ENCODE peak calls at places on chromosome 3, in six cellular contexts. One of them, this sample, is unnamed.

GRCh38 chr3:10319804-10320203 is 1.1 kb downstream of the SEC13 start:
- DNase-seq in H1: no peak
- DNase-seq in mesendoderm: peak; percentile 51
- DNase-seq in neuronal stem cell: no peak
- DNase-seq in IMR-90: peak; percentile 12
- DNase-seq in H9: no peak
- DNase-seq in this sample: no peak

GRCh38 chr3:17828388-17828787 is 86.0 kb upstream of the TBC1D5 start:
- DNase-seq in H1: no peak
- DNase-seq in mesendoderm: no peak
- DNase-seq in neuronal stem cell: no peak
- DNase-seq in IMR-90: no peak
- DNase-seq in H9: no peak
- DNase-seq in this sample: no peak

GRCh38 chr3:39915027-39915426 is 105.6 kb downstream of the MYRIP start:
- DNase-seq in H1: no peak
- DNase-seq in mesendoderm: no peak
- DNase-seq in neuronal stem cell: no peak
- DNase-seq in IMR-90: no peak
- DNase-seq in H9: no peak
- DNase-seq in this sample: no peak

GRCh38 chr3:59432676-59433075 is 382.9 kb upstream of the CFAP20DC start:
- DNase-seq in H1: no peak
- DNase-seq in mesendoderm: peak; percentile 25
- DNase-seq in neuronal stem cell: no peak
- DNase-seq in IMR-90: peak; percentile 24
- DNase-seq in H9: no peak
- DNase-seq in this sample: peak; percentile 92

GRCh38 chr3:87796137-87796899 is 262.5 kb downstream of the CGGBP1 start:
- DNase-seq in H1: no peak
- DNase-seq in mesendoderm: peak; percentile 33
- DNase-seq in neuronal stem cell: no peak
- DNase-seq in IMR-90: no peak
- DNase-seq in H9: no peak
- DNase-seq in this sample: no peak

GRCh38 chr3:114223146-114223545 is 14.2 kb downstream of the ZNF80 start:
- DNase-seq in H1: no peak
- DNase-seq in mesendoderm: no peak
- DNase-seq in neuronal stem cell: no peak
- DNase-seq in IMR-90: no peak
- DNase-seq in H9: no peak
- DNase-seq in this sample: no peak

GRCh38 chr3:185824467-185825378 is at the start of gene IGF2BP2:
- DNase-seq in H1: peak; percentile 79
- DNase-seq in mesendoderm: peak; percentile 92
- DNase-seq in neuronal stem cell: peak; percentile 87
- DNase-seq in IMR-90: peak; percentile 80
- DNase-seq in H9: peak; percentile 68
- DNase-seq in this sample: peak; percentile 85

GRCh38 chr3:41405466-41405865 is 206.2 kb downstream of the CTNNB1 start:
- DNase-seq in H1: no peak
- DNase-seq in mesendoderm: no peak
- DNase-seq in neuronal stem cell: no peak
- DNase-seq in IMR-90: no peak
- DNase-seq in H9: no peak
- DNase-seq in this sample: no peak

GRCh38 chr3:164230385-164231094 is 847.8 kb downstream of the SI start:
- DNase-seq in H1: no peak
- DNase-seq in mesendoderm: no peak
- DNase-seq in neuronal stem cell: no peak
- DNase-seq in IMR-90: no peak
- DNase-seq in H9: no peak
- DNase-seq in this sample: no peak

GRCh38 chr3:152496286-152496685 is 227.6 kb downstream of the MBNL1 start:
- DNase-seq in H1: no peak
- DNase-seq in mesendoderm: no peak
- DNase-seq in neuronal stem cell: no peak
- DNase-seq in IMR-90: no peak
- DNase-seq in H9: no peak
- DNase-seq in this sample: no peak

GRCh38 chr3:9015250-9015649 is 52.0 kb upstream of the RAD18 start:
- DNase-seq in H1: no peak
- DNase-seq in mesendoderm: no peak
- DNase-seq in neuronal stem cell: no peak
- DNase-seq in IMR-90: no peak
- DNase-seq in H9: no peak
- DNase-seq in this sample: no peak

GRCh38 chr3:144524531-144524930 is 552.9 kb downstream of the DIPK2A start:
- DNase-seq in H1: no peak
- DNase-seq in mesendoderm: no peak
- DNase-seq in neuronal stem cell: no peak
- DNase-seq in IMR-90: no peak
- DNase-seq in H9: no peak
- DNase-seq in this sample: no peak

GRCh38 chr3:192090586-192090985 is 629.6 kb downstream of the PYDC2 start:
- DNase-seq in H1: peak; percentile 45
- DNase-seq in mesendoderm: peak; percentile 40
- DNase-seq in neuronal stem cell: no peak
- DNase-seq in IMR-90: no peak
- DNase-seq in H9: peak; percentile 49
- DNase-seq in this sample: peak; percentile 10

GRCh38 chr3:49799761-49800160 is at the start of gene CDHR4:
- DNase-seq in H1: no peak
- DNase-seq in mesendoderm: no peak
- DNase-seq in neuronal stem cell: no peak
- DNase-seq in IMR-90: peak; percentile 72
- DNase-seq in H9: no peak
- DNase-seq in this sample: no peak

GRCh38 chr3:110526732-110527727 is 544.6 kb upstream of the NECTIN3 start:
- DNase-seq in H1: no peak
- DNase-seq in mesendoderm: peak; percentile 77
- DNase-seq in neuronal stem cell: peak; percentile 40
- DNase-seq in IMR-90: peak; percentile 95
- DNase-seq in H9: no peak
- DNase-seq in this sample: peak; percentile 63

GRCh38 chr3:155917781-155918180 is 47.3 kb downstream of the GMPS start:
- DNase-seq in H1: no peak
- DNase-seq in mesendoderm: no peak
- DNase-seq in neuronal stem cell: no peak
- DNase-seq in IMR-90: peak; percentile 37
- DNase-seq in H9: no peak
- DNase-seq in this sample: no peak

GRCh38 chr3:71288269-71288930 is 295.1 kb downstream of the FOXP1 start:
- DNase-seq in H1: no peak
- DNase-seq in mesendoderm: no peak
- DNase-seq in neuronal stem cell: no peak
- DNase-seq in IMR-90: peak; percentile 53
- DNase-seq in H9: no peak
- DNase-seq in this sample: peak; percentile 91

GRCh38 chr3:27431116-27431515 is 53.1 kb downstream of the SLC4A7 start:
- DNase-seq in H1: no peak
- DNase-seq in mesendoderm: peak; percentile 24
- DNase-seq in neuronal stem cell: no peak
- DNase-seq in IMR-90: peak; percentile 99
- DNase-seq in H9: no peak
- DNase-seq in this sample: peak; percentile 39

GRCh38 chr3:175585898-175586297 is 726.8 kb downstream of the NAALADL2 start:
- DNase-seq in H1: no peak
- DNase-seq in mesendoderm: no peak
- DNase-seq in neuronal stem cell: no peak
- DNase-seq in IMR-90: peak; percentile 87
- DNase-seq in H9: no peak
- DNase-seq in this sample: no peak

GRCh38 chr3:50154476-50154839 is 666 bp upstream of the SEMA3F start:
- DNase-seq in H1: no peak
- DNase-seq in mesendoderm: no peak
- DNase-seq in neuronal stem cell: no peak
- DNase-seq in IMR-90: no peak
- DNase-seq in H9: no peak
- DNase-seq in this sample: no peak

GRCh38 chr3:174937488-174937887 is 78.4 kb downstream of the NAALADL2 start:
- DNase-seq in H1: no peak
- DNase-seq in mesendoderm: no peak
- DNase-seq in neuronal stem cell: no peak
- DNase-seq in IMR-90: peak; percentile 85
- DNase-seq in H9: no peak
- DNase-seq in this sample: peak; percentile 75

GRCh38 chr3:129343643-129344360 is 65.1 kb downstream of the HMCES start:
- DNase-seq in H1: peak; percentile 85
- DNase-seq in mesendoderm: peak; percentile 72
- DNase-seq in neuronal stem cell: peak; percentile 39
- DNase-seq in IMR-90: no peak
- DNase-seq in H9: peak; percentile 77
- DNase-seq in this sample: peak; percentile 62

GRCh38 chr3:184165548-184165947 is 9.1 kb upstream of the AP2M1 start:
- DNase-seq in H1: no peak
- DNase-seq in mesendoderm: no peak
- DNase-seq in neuronal stem cell: no peak
- DNase-seq in IMR-90: no peak
- DNase-seq in H9: no peak
- DNase-seq in this sample: no peak

GRCh38 chr3:150329408-150329807 is 78.7 kb upstream of the TSC22D2 start:
- DNase-seq in H1: no peak
- DNase-seq in mesendoderm: no peak
- DNase-seq in neuronal stem cell: no peak
- DNase-seq in IMR-90: no peak
- DNase-seq in H9: no peak
- DNase-seq in this sample: no peak

DNA sequence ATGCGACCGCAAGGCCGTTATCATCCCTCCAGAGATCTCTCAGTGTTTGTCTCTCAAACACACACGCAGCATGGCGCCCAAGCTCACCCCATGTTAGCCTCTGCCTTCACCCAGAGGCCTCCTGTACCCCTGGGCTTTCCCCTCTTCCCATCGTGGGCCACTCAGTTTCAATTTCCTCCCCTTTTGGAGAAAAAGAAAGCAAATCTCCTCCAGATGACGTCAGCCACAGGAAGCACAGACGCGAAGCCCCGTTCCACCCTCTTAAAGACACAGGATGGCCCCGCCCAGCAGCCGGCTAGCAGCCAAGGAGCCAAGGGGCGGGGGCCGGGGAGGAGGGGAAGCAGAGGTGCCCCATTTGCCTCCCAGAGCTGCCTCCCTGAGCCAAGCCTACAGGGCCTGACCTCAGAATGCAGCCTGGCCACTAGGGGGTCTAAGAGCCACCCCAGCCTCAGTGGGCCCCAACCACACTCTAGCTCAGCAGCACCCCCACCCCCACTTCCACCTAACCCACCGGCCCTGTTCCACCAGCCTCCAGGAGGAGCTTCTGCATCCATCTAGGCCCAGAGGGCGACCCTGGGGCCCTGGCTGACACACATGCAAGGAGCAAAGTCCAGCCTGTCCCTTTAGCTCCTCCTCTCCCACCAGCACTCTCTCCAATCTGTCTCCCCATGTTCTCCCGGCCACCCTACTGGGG is 26.5 kb downstream of the ATRIP start:
- DNase-seq in H1: peak; percentile 94
- DNase-seq in mesendoderm: peak; percentile 98
- DNase-seq in neuronal stem cell: peak; percentile 84
- DNase-seq in IMR-90: peak; percentile 91
- DNase-seq in H9: peak; percentile 98
- DNase-seq in this sample: peak; percentile 86
- H4K8ac ChIP-seq in H1: peak overlapping the region; percentile 91
- H4K8ac ChIP-seq in mesendoderm: no peak overlapping the region
- H4K8ac ChIP-seq in neuronal stem cell: no peak overlapping the region
- H4K8ac ChIP-seq in IMR-90: peak overlapping the region; percentile 91
- H4K8ac ChIP-seq in H9: no peak overlapping the region
- H4K8ac ChIP-seq in this sample: peak overlapping the region; percentile 88

GRCh38 chr3:45067941-45068340 is 41.8 kb downstream of the CLEC3B start:
- DNase-seq in H1: no peak
- DNase-seq in mesendoderm: no peak
- DNase-seq in neuronal stem cell: no peak
- DNase-seq in IMR-90: no peak
- DNase-seq in H9: no peak
- DNase-seq in this sample: no peak
- H4K8ac ChIP-seq in H1: no peak overlapping the region
- H4K8ac ChIP-seq in mesendoderm: no peak overlapping the region
- H4K8ac ChIP-seq in neuronal stem cell: no peak overlapping the region
- H4K8ac ChIP-seq in IMR-90: peak overlapping the region; percentile 98
- H4K8ac ChIP-seq in H9: no peak overlapping the region
- H4K8ac ChIP-seq in this sample: no peak overlapping the region

DNA sequence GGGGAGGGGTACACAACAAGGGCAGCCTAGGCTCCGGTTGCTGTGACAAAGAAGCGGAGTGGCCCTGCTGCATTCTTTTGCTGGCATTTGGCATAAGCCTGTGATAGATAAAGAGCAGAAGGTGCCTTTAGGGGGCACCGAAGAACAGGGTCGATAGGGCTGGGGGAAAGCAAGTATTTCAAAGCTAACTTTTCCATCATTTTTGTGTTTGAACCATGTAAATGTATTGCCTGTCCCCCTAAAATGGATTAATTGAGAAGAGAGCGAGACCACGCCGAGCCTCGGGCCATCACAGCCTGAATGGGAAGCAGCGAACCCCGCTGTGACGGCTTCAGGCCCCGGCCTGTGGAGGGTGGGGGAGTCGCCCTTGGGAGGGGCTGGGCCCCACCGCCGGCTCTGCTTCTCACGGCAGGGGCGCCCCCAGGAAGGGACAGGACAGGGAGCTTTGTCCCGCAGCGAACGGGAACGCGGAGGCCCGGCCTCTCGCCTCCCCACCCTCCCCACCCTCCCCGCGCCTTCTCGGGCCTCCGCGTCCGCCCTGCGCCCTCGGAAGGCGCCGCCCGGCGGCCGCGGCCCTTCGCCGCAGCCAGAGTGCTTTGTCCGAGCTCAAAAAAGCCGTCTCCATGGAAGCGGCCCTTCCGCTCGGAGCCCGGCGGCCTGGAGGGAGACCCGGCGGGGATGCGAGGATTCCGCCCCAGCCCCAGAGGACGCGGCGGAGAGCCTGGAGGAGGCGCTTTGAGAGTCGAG is 32.4 kb upstream of the ALDH1L1 start:
- DNase-seq in H1: peak; percentile 85
- DNase-seq in mesendoderm: peak; percentile 92
- DNase-seq in neuronal stem cell: peak; percentile 81
- DNase-seq in IMR-90: peak; percentile 12
- DNase-seq in H9: peak; percentile 76
- DNase-seq in this sample: no peak
- H4K8ac ChIP-seq in H1: peak overlapping the region; percentile 79
- H4K8ac ChIP-seq in mesendoderm: no peak overlapping the region
- H4K8ac ChIP-seq in neuronal stem cell: peak overlapping the region; percentile 83
- H4K8ac ChIP-seq in IMR-90: no peak overlapping the region
- H4K8ac ChIP-seq in H9: peak overlapping the region; percentile 82
- H4K8ac ChIP-seq in this sample: peak overlapping the region; percentile 75

GRCh38 chr3:52294320-52295150 is 6.9 kb downstream of the GLYCTK start:
- DNase-seq in H1: no peak
- DNase-seq in mesendoderm: no peak
- DNase-seq in neuronal stem cell: no peak
- DNase-seq in IMR-90: no peak
- DNase-seq in H9: no peak
- DNase-seq in this sample: no peak

GRCh38 chr3:52293491-52294319 is 6.1 kb downstream of the GLYCTK start:
- DNase-seq in H1: no peak
- DNase-seq in mesendoderm: no peak
- DNase-seq in neuronal stem cell: no peak
- DNase-seq in IMR-90: no peak
- DNase-seq in H9: no peak
- DNase-seq in this sample: no peak

GRCh38 chr3:52291508-52292181 is 4.0 kb downstream of the GLYCTK start:
- DNase-seq in H1: peak; percentile 80
- DNase-seq in mesendoderm: no peak
- DNase-seq in neuronal stem cell: no peak
- DNase-seq in IMR-90: no peak
- DNase-seq in H9: no peak
- DNase-seq in this sample: no peak

GRCh38 chr3:52290596-52291507 is 3.2 kb downstream of the GLYCTK start:
- DNase-seq in H1: no peak
- DNase-seq in mesendoderm: no peak
- DNase-seq in neuronal stem cell: no peak
- DNase-seq in IMR-90: no peak
- DNase-seq in H9: no peak
- DNase-seq in this sample: no peak

GRCh38 chr3:52292247-52293065 is 4.8 kb downstream of the GLYCTK start:
- DNase-seq in H1: no peak
- DNase-seq in mesendoderm: no peak
- DNase-seq in neuronal stem cell: no peak
- DNase-seq in IMR-90: no peak
- DNase-seq in H9: no peak
- DNase-seq in this sample: no peak
- H4K8ac ChIP-seq in H1: peak overlapping the region; percentile 31
- H4K8ac ChIP-seq in mesendoderm: no peak overlapping the region
- H4K8ac ChIP-seq in neuronal stem cell: no peak overlapping the region
- H4K8ac ChIP-seq in IMR-90: no peak overlapping the region
- H4K8ac ChIP-seq in H9: no peak overlapping the region
- H4K8ac ChIP-seq in this sample: no peak overlapping the region

This sample was measured in trophoblast cell.